ENCODE peak calls at places on chromosomes 2 and 18, in four cellular contexts. V is H9, O is endothelial cell, W is fibroblast of lung. A is an unnamed sample.

GRCh38 chr2:220748875-220749479 is 823.1 kb downstream of the EPHA4 start:
- DNase-seq in V (peak; percentile 33), O (no peak), W (no peak), A (no peak)

GRCh38 chr18:13221821-13222220 is 3.3 kb downstream of the LDLRAD4 start:
- DNase-seq in V (no peak), O (no peak), W (peak; percentile 75), A (no peak)

GRCh38 chr2:54879037-54879436 is 155.6 kb downstream of the EML6 start:
- DNase-seq in V (no peak), O (no peak), W (no peak), A (peak; percentile 38)

GRCh38 chr18:32439241-32439640 is 31.4 kb downstream of the GAREM1 start:
- DNase-seq in V (no peak), O (no peak), W (no peak), A (no peak)

GRCh38 chr2:36356199-36356989 is 816 bp downstream of the CRIM1 start:
- DNase-seq in V (no peak), O (peak; percentile 56), W (no peak), A (peak; percentile 58)

GRCh38 chr2:202768284-202768683 is 103.3 kb downstream of the ICA1L start:
- DNase-seq in V (no peak), O (no peak), W (no peak), A (no peak)

GRCh38 chr2:212646698-212647097 is 108.1 kb upstream of the ERBB4 start:
- DNase-seq in V (no peak), O (no peak), W (peak; percentile 68), A (no peak)

GRCh38 chr2:240453461-240454030 is 18.1 kb downstream of the GPC1 start:
- DNase-seq in V (no peak), O (no peak), W (no peak), A (no peak)

GRCh38 chr2:174971868-174972781 is 33.1 kb downstream of the CHN1 start:
- DNase-seq in V (no peak), O (no peak), W (peak; percentile 40), A (no peak)

GRCh38 chr2:232316382-232317190 is 62.0 kb upstream of the ALPP start:
- DNase-seq in V (no peak), O (peak; percentile 48), W (no peak), A (no peak)

GRCh38 chr18:63980896-63981454 is 11.1 kb downstream of the SERPINB8 start:
- DNase-seq in V (no peak), O (no peak), W (no peak), A (no peak)

GRCh38 chr2:29596584-29596983 is 324.8 kb downstream of the ALK start:
- DNase-seq in V (no peak), O (no peak), W (no peak), A (no peak)

GRCh38 chr18:10907749-10908148 is 241.6 kb downstream of the PIEZO2 start:
- DNase-seq in V (no peak), O (no peak), W (no peak), A (no peak)

GRCh38 chr2:49306925-49307324 is 152.6 kb upstream of the FSHR start:
- DNase-seq in V (no peak), O (no peak), W (no peak), A (peak; percentile 14)

GRCh38 chr2:12287220-12287751 is 429.4 kb upstream of the TRIB2 start:
- DNase-seq in V (no peak), O (no peak), W (peak; percentile 54), A (no peak)

GRCh38 chr2:65366595-65367125 is 65.7 kb downstream of the SPRED2 start:
- DNase-seq in V (no peak), O (no peak), W (peak; percentile 94), A (no peak)

GRCh38 chr2:166517533-166517932 is 23.5 kb upstream of the SCN7A start:
- DNase-seq in V (no peak), O (no peak), W (no peak), A (no peak)

GRCh38 chr2:32946314-32947075 is at the start of gene LTBP1:
- DNase-seq in V (peak; percentile 77), O (peak; percentile 72), W (peak; percentile 81), A (peak; percentile 82)

GRCh38 chr2:128414946-128415767 is 96.5 kb upstream of the HS6ST1 start:
- DNase-seq in V (peak; percentile 3), O (no peak), W (no peak), A (no peak)

GRCh38 chr18:52339891-52340371 is at the start of gene DCC:
- DNase-seq in V (peak; percentile 72), O (peak; percentile 67), W (peak; percentile 71), A (peak; percentile 91)

GRCh38 chr18:28127763-28128737 is 48.9 kb downstream of the CDH2 start:
- DNase-seq in V (no peak), O (no peak), W (no peak), A (no peak)

GRCh38 chr18:9704233-9705118 is 3.6 kb upstream of the RAB31 start:
- DNase-seq in V (no peak), O (no peak), W (no peak), A (no peak)

GRCh38 chr2:199977984-199978415 is 22.6 kb downstream of the MAIP1 start:
- DNase-seq in V (no peak), O (no peak), W (peak; percentile 97), A (no peak)

GRCh38 chr2:181876614-181877063 is 14.9 kb upstream of the ITPRID2 start:
- DNase-seq in V (no peak), O (no peak), W (peak; percentile 51), A (no peak)

GRCh38 chr2:195566201-195566600 is 90.8 kb upstream of the SLC39A10 start:
- DNase-seq in V (no peak), O (no peak), W (no peak), A (no peak)

GRCh38 chr2:15744820-15745219 is 153.2 kb downstream of the DDX1 start:
- DNase-seq in V (no peak), O (no peak), W (no peak), A (no peak)

GRCh38 chr2:9311488-9311887 is 104.9 kb downstream of the ASAP2 start:
- DNase-seq in V (no peak), O (no peak), W (peak; percentile 85), A (no peak)

GRCh38 chr2:69509011-69509749 is 71.9 kb upstream of the NFU1 start:
- DNase-seq in V (no peak), O (no peak), W (peak; percentile 42), A (no peak)

GRCh38 chr2:210299974-210300373 is 15.0 kb downstream of the MYL1 start:
- DNase-seq in V (no peak), O (no peak), W (no peak), A (no peak)

GRCh38 chr2:214810670-214811069 is 1.2 kb upstream of the BARD1 start:
- DNase-seq in V (peak; percentile 31), O (no peak), W (peak; percentile 5), A (no peak)

GRCh38 chr18:22604390-22604985 is 186.8 kb upstream of the CTAGE1 start:
- DNase-seq in V (no peak), O (no peak), W (peak; percentile 19), A (no peak)

GRCh38 chr2:71067567-71068217 is 756 bp upstream of the NAGK start:
- DNase-seq in V (no peak), O (peak; percentile 13), W (no peak), A (peak; percentile 26)

GRCh38 chr2:236092714-236093113 is 75.5 kb downstream of the GBX2 start:
- DNase-seq in V (no peak), O (no peak), W (no peak), A (no peak)

GRCh38 chr2:236089271-236090026 is 78.7 kb downstream of the GBX2 start:
- DNase-seq in V (no peak), O (no peak), W (no peak), A (no peak)

GRCh38 chr2:236095502-236095901 is 72.7 kb downstream of the GBX2 start:
- DNase-seq in V (no peak), O (no peak), W (no peak), A (no peak)

GRCh38 chr2:236090027-236090382 is 78.2 kb downstream of the GBX2 start:
- DNase-seq in V (no peak), O (no peak), W (no peak), A (no peak)

DNA sequence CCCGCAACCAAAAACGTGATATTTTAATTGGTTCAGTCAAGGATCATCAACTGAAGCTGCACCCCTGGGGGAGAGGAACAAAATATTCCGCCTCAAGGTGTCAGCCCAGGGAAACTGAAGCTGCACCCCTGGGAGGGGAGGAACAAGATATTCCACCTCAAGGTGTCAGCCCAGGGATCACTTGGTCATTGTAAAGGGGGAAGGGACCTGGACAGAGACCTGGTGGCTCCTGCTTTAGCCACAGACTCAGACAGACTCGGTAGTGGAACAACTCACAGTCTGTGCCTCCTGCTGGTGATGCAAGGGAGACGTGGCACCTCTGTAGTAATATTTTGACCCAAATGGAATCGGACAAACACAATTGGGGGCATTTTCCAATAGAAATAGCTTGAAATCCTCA is 75.1 kb downstream of the GBX2 start:
- DNase-seq in V (no peak), O (no peak), W (no peak), A (no peak)
- TF ChIP-seq CTCF in V (no peak), O (no peak), W (no peak), A (no peak)

GRCh38 chr18:21090680-21091079 is 20.9 kb downstream of the ROCK1 start:
- DNase-seq in V (no peak), O (no peak), W (no peak), A (no peak)
- TF ChIP-seq CTCF in V (no peak), O (no peak), W (no peak), A (no peak)

GRCh38 chr2:98346259-98347236 is at the start of gene CNGA3:
- DNase-seq in V (peak; percentile 65), O (peak; percentile 74), W (peak; percentile 9), A (peak; percentile 59)
- TF ChIP-seq CTCF in V (peak; percentile 16), O (no peak), W (no peak), A (no peak)

GRCh38 chr2:219596954-219597551 is 604 bp upstream of the STK11IP start:
- DNase-seq in V (no peak), O (no peak), W (no peak), A (no peak)

GRCh38 chr2:219592721-219593120 is 4.9 kb upstream of the STK11IP start:
- DNase-seq in V (no peak), O (no peak), W (no peak), A (no peak)

GRCh38 chr2:219597552-219598307 is at the start of gene STK11IP:
- DNase-seq in V (peak; percentile 98), O (peak; percentile 90), W (peak; percentile 97), A (peak; percentile 97)

GRCh38 chr2:219593154-219593553 is 4.5 kb upstream of the STK11IP start:
- DNase-seq in V (no peak), O (no peak), W (no peak), A (no peak)

GRCh38 chr2:219595250-219595649 is 2.4 kb upstream of the STK11IP start:
- DNase-seq in V (no peak), O (no peak), W (no peak), A (no peak)
- TF ChIP-seq CTCF in V (peak; percentile 50), O (no peak), W (no peak), A (no peak)

DNA sequence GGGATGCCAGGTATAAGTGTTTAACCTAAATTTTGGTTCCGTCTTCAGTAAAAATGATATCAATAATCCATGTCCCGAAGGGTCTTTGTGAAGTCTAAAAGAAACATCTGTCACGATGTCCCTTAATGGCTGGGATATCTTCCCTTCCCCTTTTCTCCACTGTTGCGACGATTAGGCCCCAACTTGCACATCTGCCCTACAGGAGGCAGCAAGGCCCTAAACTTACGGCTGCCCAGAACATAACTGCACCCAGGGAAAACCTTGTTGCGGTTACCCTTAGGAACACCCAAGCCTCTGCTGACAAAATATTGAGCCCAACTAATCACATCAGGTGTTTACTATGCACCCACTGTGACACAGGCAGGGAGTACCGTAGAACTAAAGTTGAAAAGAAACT is 1.2 kb upstream of the SMAD2 start:
- DNase-seq in V (peak; percentile 69), O (peak; percentile 18), W (peak; percentile 34), A (peak; percentile 64)
- TF ChIP-seq CTCF in V (peak; percentile 59), O (no peak), W (peak; percentile 14), A (peak; percentile 36)